ENCODE peak calls at places on chromosomes 6 and 20, in nine cellular contexts. S is GDM1; M is anterior cingulate cortex; I is NCI-H1417; A is NCI-H345; Y is left lung; U is cardiac fibroblast; C is RWPE1; N is activated CD4-positive, alpha-beta T cell treated with anti-CD3 and anti-CD28 coated beads, Interleukin-2, amount 50 U/mL, for 48 hours. J is an unnamed sample.

GRCh38 chr6:39075010-39075738 is 26.6 kb downstream of the GLP1R start:
- DNase-seq in S (no peak), M (no peak), I (peak), A (no peak), Y (no peak), U (no peak), C (no peak), N (no peak), J (no peak)

GRCh38 chr6:138973481-138974140 is 14.4 kb downstream of the REPS1 start:
- DNase-seq in S (no peak), M (no peak), I (peak), A (no peak), Y (no peak), U (peak), C (no peak), N (no peak), J (no peak)

GRCh38 chr6:89818977-89819335 is 638 bp downstream of the MDN1 start:
- DNase-seq in S (no peak), M (peak), I (peak), A (no peak), Y (no peak), U (peak), C (peak), N (no peak), J (no peak)

GRCh38 chr6:38065734-38066133 is 246.2 kb downstream of the ZFAND3 start:
- DNase-seq in S (no peak), M (no peak), I (no peak), A (no peak), Y (no peak), U (no peak), C (no peak), N (no peak), J (no peak)

GRCh38 chr6:54260025-54260424 is 48.2 kb upstream of the TINAG start:
- DNase-seq in S (no peak), M (no peak), I (no peak), A (no peak), Y (no peak), U (no peak), C (no peak), N (no peak), J (no peak)

GRCh38 chr6:101391772-101392560 is 1.5 kb upstream of the GRIK2 start:
- DNase-seq in S (no peak), M (no peak), I (peak), A (peak), Y (no peak), U (no peak), C (no peak), N (no peak), J (no peak)

GRCh38 chr6:136059308-136059707 is 190.8 kb downstream of the MTFR2 start:
- DNase-seq in S (no peak), M (no peak), I (no peak), A (no peak), Y (no peak), U (peak), C (no peak), N (no peak), J (no peak)

GRCh38 chr6:402901-403658 is 11.5 kb downstream of the IRF4 start:
- DNase-seq in S (no peak), M (no peak), I (no peak), A (no peak), Y (no peak), U (no peak), C (no peak), N (peak), J (no peak)

GRCh38 chr6:130825772-130826441 is 1.3 kb upstream of the SMLR1 start:
- DNase-seq in S (no peak), M (no peak), I (peak), A (no peak), Y (no peak), U (no peak), C (no peak), N (no peak), J (no peak)

GRCh38 chr6:84665392-84665791 is 99.0 kb downstream of the TBX18 start:
- DNase-seq in S (no peak), M (no peak), I (no peak), A (no peak), Y (no peak), U (no peak), C (no peak), N (no peak), J (no peak)

GRCh38 chr6:107132330-107132954 is 17.1 kb upstream of the BEND3 start:
- DNase-seq in S (no peak), M (no peak), I (peak), A (peak), Y (no peak), U (peak), C (peak), N (peak), J (no peak)

GRCh38 chr6:154899825-154900468 is 95.2 kb upstream of the TIAM2 start:
- DNase-seq in S (no peak), M (no peak), I (no peak), A (no peak), Y (no peak), U (no peak), C (no peak), N (no peak), J (no peak)

GRCh38 chr6:26295691-26296555 is 69.1 kb upstream of the BTN3A2 start:
- DNase-seq in S (no peak), M (no peak), I (no peak), A (no peak), Y (no peak), U (peak), C (peak), N (no peak), J (no peak)

GRCh38 chr6:63351995-63352586 is 32.3 kb upstream of the LGSN start:
- DNase-seq in S (no peak), M (no peak), I (peak), A (peak), Y (no peak), U (peak), C (peak), N (no peak), J (peak)

GRCh38 chr6:41940759-41941279 is 789 bp downstream of the CCND3 start:
- DNase-seq in S (peak), M (peak), I (peak), A (peak), Y (peak), U (peak), C (peak), N (peak), J (no peak)

GRCh38 chr6:134619789-134620188 is 301.9 kb upstream of the SGK1 start:
- DNase-seq in S (no peak), M (no peak), I (no peak), A (no peak), Y (no peak), U (peak), C (peak), N (no peak), J (peak)

GRCh38 chr6:106194949-106195919 is 109.1 kb downstream of the PRDM1 start:
- DNase-seq in S (no peak), M (no peak), I (peak), A (no peak), Y (no peak), U (peak), C (peak), N (no peak), J (no peak)

GRCh38 chr20:4011226-4011975 is 4.0 kb downstream of the RNF24 start:
- DNase-seq in S (no peak), M (no peak), I (no peak), A (no peak), Y (no peak), U (no peak), C (no peak), N (no peak), J (no peak)

GRCh38 chr20:25237610-25238318 is 10.1 kb upstream of the PYGB start:
- DNase-seq in S (peak), M (no peak), I (peak), A (no peak), Y (peak), U (peak), C (peak), N (peak), J (peak)

GRCh38 chr6:3432416-3432815 is 24.4 kb downstream of the SLC22A23 start:
- DNase-seq in S (no peak), M (no peak), I (no peak), A (no peak), Y (no peak), U (no peak), C (peak), N (no peak), J (no peak)

GRCh38 chr6:134508862-134509498 is 191.1 kb upstream of the SGK1 start:
- DNase-seq in S (no peak), M (no peak), I (no peak), A (no peak), Y (no peak), U (no peak), C (peak), N (no peak), J (no peak)

GRCh38 chr20:707711-708110 is 32.1 kb upstream of the SCRT2 start:
- DNase-seq in S (no peak), M (no peak), I (no peak), A (no peak), Y (no peak), U (no peak), C (no peak), N (no peak), J (no peak)

GRCh38 chr20:60752741-60753420 is 499.2 kb upstream of the CDH4 start:
- DNase-seq in S (no peak), M (no peak), I (no peak), A (no peak), Y (no peak), U (no peak), C (no peak), N (no peak), J (no peak)

GRCh38 chr6:114087496-114087895 is 116.5 kb upstream of the HDAC2 start:
- DNase-seq in S (no peak), M (no peak), I (no peak), A (no peak), Y (no peak), U (no peak), C (no peak), N (no peak), J (no peak)

GRCh38 chr20:23156842-23157423 is 70.8 kb upstream of the CD93 start:
- DNase-seq in S (no peak), M (no peak), I (no peak), A (no peak), Y (no peak), U (no peak), C (no peak), N (no peak), J (no peak)

GRCh38 chr6:138692058-138692977 is 81.3 kb upstream of the CCDC28A start:
- DNase-seq in S (peak), M (peak), I (peak), A (peak), Y (peak), U (peak), C (peak), N (peak), J (no peak)

GRCh38 chr6:158808442-158808833 is 10.7 kb downstream of the EZR start:
- DNase-seq in S (no peak), M (no peak), I (no peak), A (no peak), Y (no peak), U (no peak), C (no peak), N (no peak), J (no peak)

GRCh38 chr6:45946352-45946751 is 69.3 kb downstream of the CLIC5 start:
- DNase-seq in S (no peak), M (no peak), I (no peak), A (no peak), Y (peak), U (peak), C (no peak), N (no peak), J (peak)

GRCh38 chr20:41572010-41572572 is 46.1 kb downstream of the CHD6 start:
- DNase-seq in S (no peak), M (no peak), I (peak), A (peak), Y (no peak), U (no peak), C (no peak), N (no peak), J (no peak)